ENCODE peak calls at places on chromosomes 3 and 15, in four cellular contexts. One of them, this sample, is unnamed.

GRCh38 chr3:52769786-52770445 is 824 bp downstream of the NEK4 start:
- DNase-seq in CD8-positive, alpha-beta T cell: no peak
- DNase-seq in fibroblast of mammary gland: peak; percentile 11
- DNase-seq in type B pancreatic cell: no peak
- DNase-seq in this sample: no peak

GRCh38 chr15:98787936-98788757 is 139.8 kb downstream of the IGF1R start:
- DNase-seq in CD8-positive, alpha-beta T cell: no peak
- DNase-seq in fibroblast of mammary gland: peak; percentile 32
- DNase-seq in type B pancreatic cell: no peak
- DNase-seq in this sample: no peak

GRCh38 chr3:150319900-150320299 is 88.2 kb upstream of the TSC22D2 start:
- DNase-seq in CD8-positive, alpha-beta T cell: no peak
- DNase-seq in fibroblast of mammary gland: peak; percentile 98
- DNase-seq in type B pancreatic cell: no peak
- DNase-seq in this sample: no peak

GRCh38 chr3:24526640-24527237 is 32.1 kb upstream of the THRB start:
- DNase-seq in CD8-positive, alpha-beta T cell: no peak
- DNase-seq in fibroblast of mammary gland: no peak
- DNase-seq in type B pancreatic cell: no peak
- DNase-seq in this sample: no peak

GRCh38 chr3:169145551-169145950 is 518.0 kb downstream of the MECOM start:
- DNase-seq in CD8-positive, alpha-beta T cell: no peak
- DNase-seq in fibroblast of mammary gland: no peak
- DNase-seq in type B pancreatic cell: no peak
- DNase-seq in this sample: no peak

GRCh38 chr15:90988249-90988648 is 6.1 kb downstream of the PRC1 start:
- DNase-seq in CD8-positive, alpha-beta T cell: no peak
- DNase-seq in fibroblast of mammary gland: no peak
- DNase-seq in type B pancreatic cell: no peak
- DNase-seq in this sample: no peak

GRCh38 chr3:167350245-167350862 is 29.7 kb downstream of the ZBBX start:
- DNase-seq in CD8-positive, alpha-beta T cell: no peak
- DNase-seq in fibroblast of mammary gland: peak; percentile 42
- DNase-seq in type B pancreatic cell: no peak
- DNase-seq in this sample: no peak

GRCh38 chr15:43070893-43071292 is 34.9 kb downstream of the UBR1 start:
- DNase-seq in CD8-positive, alpha-beta T cell: no peak
- DNase-seq in fibroblast of mammary gland: no peak
- DNase-seq in type B pancreatic cell: no peak
- DNase-seq in this sample: no peak

GRCh38 chr3:81565066-81565465 is 196.4 kb downstream of the GBE1 start:
- DNase-seq in CD8-positive, alpha-beta T cell: no peak
- DNase-seq in fibroblast of mammary gland: no peak
- DNase-seq in type B pancreatic cell: no peak
- DNase-seq in this sample: no peak

GRCh38 chr15:34049096-34049495 is 10.1 kb upstream of the AVEN start:
- DNase-seq in CD8-positive, alpha-beta T cell: no peak
- DNase-seq in fibroblast of mammary gland: peak; percentile 66
- DNase-seq in type B pancreatic cell: no peak
- DNase-seq in this sample: no peak

GRCh38 chr15:81002254-81003022 is 1.7 kb downstream of the TLNRD1 start:
- DNase-seq in CD8-positive, alpha-beta T cell: no peak
- DNase-seq in fibroblast of mammary gland: no peak
- DNase-seq in type B pancreatic cell: no peak
- DNase-seq in this sample: no peak

GRCh38 chr3:53078656-53079055 is 32.8 kb upstream of the SFMBT1 start:
- DNase-seq in CD8-positive, alpha-beta T cell: no peak
- DNase-seq in fibroblast of mammary gland: no peak
- DNase-seq in type B pancreatic cell: no peak
- DNase-seq in this sample: no peak

GRCh38 chr3:114299421-114299820 is 5.6 kb downstream of the TIGIT start:
- DNase-seq in CD8-positive, alpha-beta T cell: no peak
- DNase-seq in fibroblast of mammary gland: peak; percentile 12
- DNase-seq in type B pancreatic cell: no peak
- DNase-seq in this sample: no peak

GRCh38 chr3:126376464-126376863 is 18.2 kb upstream of the CFAP100 start:
- DNase-seq in CD8-positive, alpha-beta T cell: no peak
- DNase-seq in fibroblast of mammary gland: no peak
- DNase-seq in type B pancreatic cell: no peak
- DNase-seq in this sample: no peak

GRCh38 chr3:16347548-16347947 is 82.5 kb downstream of the OXNAD1 start:
- DNase-seq in CD8-positive, alpha-beta T cell: no peak
- DNase-seq in fibroblast of mammary gland: no peak
- DNase-seq in type B pancreatic cell: no peak
- DNase-seq in this sample: no peak

GRCh38 chr3:127747066-127747465 is 74.3 kb downstream of the ABTB1 start:
- DNase-seq in CD8-positive, alpha-beta T cell: no peak
- DNase-seq in fibroblast of mammary gland: no peak
- DNase-seq in type B pancreatic cell: no peak
- DNase-seq in this sample: no peak

GRCh38 chr3:111616417-111617105 is 21.4 kb upstream of the ZBED2 start:
- DNase-seq in CD8-positive, alpha-beta T cell: peak; percentile 40
- DNase-seq in fibroblast of mammary gland: no peak
- DNase-seq in type B pancreatic cell: no peak
- DNase-seq in this sample: no peak

GRCh38 chr15:59420986-59421618 is 16.9 kb upstream of the FAM81A start:
- DNase-seq in CD8-positive, alpha-beta T cell: no peak
- DNase-seq in fibroblast of mammary gland: peak; percentile 42
- DNase-seq in type B pancreatic cell: no peak
- DNase-seq in this sample: no peak

GRCh38 chr3:15728766-15729165 is 69.0 kb downstream of the ANKRD28 start:
- DNase-seq in CD8-positive, alpha-beta T cell: no peak
- DNase-seq in fibroblast of mammary gland: peak; percentile 38
- DNase-seq in type B pancreatic cell: no peak
- DNase-seq in this sample: no peak

GRCh38 chr15:76376029-76376428 is 39.5 kb downstream of the ISL2 start:
- DNase-seq in CD8-positive, alpha-beta T cell: no peak
- DNase-seq in fibroblast of mammary gland: no peak
- DNase-seq in type B pancreatic cell: no peak
- DNase-seq in this sample: no peak

GRCh38 chr3:66675383-66675782 is 174.6 kb upstream of the LRIG1 start:
- DNase-seq in CD8-positive, alpha-beta T cell: no peak
- DNase-seq in fibroblast of mammary gland: no peak
- DNase-seq in type B pancreatic cell: no peak
- DNase-seq in this sample: no peak

GRCh38 chr15:98421419-98422085 is 226.8 kb upstream of the IGF1R start:
- DNase-seq in CD8-positive, alpha-beta T cell: peak; percentile 57
- DNase-seq in fibroblast of mammary gland: peak; percentile 25
- DNase-seq in type B pancreatic cell: peak; percentile 89
- DNase-seq in this sample: peak; percentile 89

GRCh38 chr3:118187221-118187620 is 847.4 kb downstream of the IGSF11 start:
- DNase-seq in CD8-positive, alpha-beta T cell: no peak
- DNase-seq in fibroblast of mammary gland: no peak
- DNase-seq in type B pancreatic cell: no peak
- DNase-seq in this sample: no peak

GRCh38 chr3:122609798-122610559 is 32.5 kb downstream of the PARP15 start:
- DNase-seq in CD8-positive, alpha-beta T cell: no peak
- DNase-seq in fibroblast of mammary gland: peak; percentile 94
- DNase-seq in type B pancreatic cell: no peak
- DNase-seq in this sample: no peak

GRCh38 chr3:37031115-37031682 is 37.9 kb downstream of the MLH1 start:
- DNase-seq in CD8-positive, alpha-beta T cell: no peak
- DNase-seq in fibroblast of mammary gland: peak; percentile 30
- DNase-seq in type B pancreatic cell: no peak
- DNase-seq in this sample: no peak

GRCh38 chr3:135311699-135312098 is 516.6 kb downstream of the EPHB1 start:
- DNase-seq in CD8-positive, alpha-beta T cell: no peak
- DNase-seq in fibroblast of mammary gland: no peak
- DNase-seq in type B pancreatic cell: no peak
- DNase-seq in this sample: no peak

GRCh38 chr3:58752168-58752567 is 85.6 kb upstream of the FAM3D start:
- DNase-seq in CD8-positive, alpha-beta T cell: no peak
- DNase-seq in fibroblast of mammary gland: no peak
- DNase-seq in type B pancreatic cell: no peak
- DNase-seq in this sample: no peak

GRCh38 chr3:71185733-71186455 is 397.6 kb downstream of the FOXP1 start:
- DNase-seq in CD8-positive, alpha-beta T cell: peak; percentile 13
- DNase-seq in fibroblast of mammary gland: peak; percentile 57
- DNase-seq in type B pancreatic cell: no peak
- DNase-seq in this sample: no peak

GRCh38 chr15:55858661-55859060 is 115.7 kb upstream of the PRTG start:
- DNase-seq in CD8-positive, alpha-beta T cell: no peak
- DNase-seq in fibroblast of mammary gland: peak; percentile 49
- DNase-seq in type B pancreatic cell: no peak
- DNase-seq in this sample: no peak

GRCh38 chr15:41936649-41937567 is 35.4 kb downstream of the EHD4 start:
- DNase-seq in CD8-positive, alpha-beta T cell: peak; percentile 59
- DNase-seq in fibroblast of mammary gland: no peak
- DNase-seq in type B pancreatic cell: no peak
- DNase-seq in this sample: no peak

GRCh38 chr15:74956648-74957300 is at the start of gene RPP25:
- DNase-seq in CD8-positive, alpha-beta T cell: peak; percentile 62
- DNase-seq in fibroblast of mammary gland: peak; percentile 81
- DNase-seq in type B pancreatic cell: peak; percentile 81
- DNase-seq in this sample: peak; percentile 91

GRCh38 chr15:74957301-74958035 is 896 bp upstream of the RPP25 start:
- DNase-seq in CD8-positive, alpha-beta T cell: no peak
- DNase-seq in fibroblast of mammary gland: peak; percentile 39
- DNase-seq in type B pancreatic cell: no peak
- DNase-seq in this sample: no peak

GRCh38 chr15:74954515-74954914 is 2.1 kb downstream of the RPP25 start:
- DNase-seq in CD8-positive, alpha-beta T cell: no peak
- DNase-seq in fibroblast of mammary gland: peak; percentile 25
- DNase-seq in type B pancreatic cell: no peak
- DNase-seq in this sample: no peak

GRCh38 chr15:74955017-74955416 is 1.6 kb downstream of the RPP25 start:
- DNase-seq in CD8-positive, alpha-beta T cell: no peak
- DNase-seq in fibroblast of mammary gland: no peak
- DNase-seq in type B pancreatic cell: no peak
- DNase-seq in this sample: no peak

DNA sequence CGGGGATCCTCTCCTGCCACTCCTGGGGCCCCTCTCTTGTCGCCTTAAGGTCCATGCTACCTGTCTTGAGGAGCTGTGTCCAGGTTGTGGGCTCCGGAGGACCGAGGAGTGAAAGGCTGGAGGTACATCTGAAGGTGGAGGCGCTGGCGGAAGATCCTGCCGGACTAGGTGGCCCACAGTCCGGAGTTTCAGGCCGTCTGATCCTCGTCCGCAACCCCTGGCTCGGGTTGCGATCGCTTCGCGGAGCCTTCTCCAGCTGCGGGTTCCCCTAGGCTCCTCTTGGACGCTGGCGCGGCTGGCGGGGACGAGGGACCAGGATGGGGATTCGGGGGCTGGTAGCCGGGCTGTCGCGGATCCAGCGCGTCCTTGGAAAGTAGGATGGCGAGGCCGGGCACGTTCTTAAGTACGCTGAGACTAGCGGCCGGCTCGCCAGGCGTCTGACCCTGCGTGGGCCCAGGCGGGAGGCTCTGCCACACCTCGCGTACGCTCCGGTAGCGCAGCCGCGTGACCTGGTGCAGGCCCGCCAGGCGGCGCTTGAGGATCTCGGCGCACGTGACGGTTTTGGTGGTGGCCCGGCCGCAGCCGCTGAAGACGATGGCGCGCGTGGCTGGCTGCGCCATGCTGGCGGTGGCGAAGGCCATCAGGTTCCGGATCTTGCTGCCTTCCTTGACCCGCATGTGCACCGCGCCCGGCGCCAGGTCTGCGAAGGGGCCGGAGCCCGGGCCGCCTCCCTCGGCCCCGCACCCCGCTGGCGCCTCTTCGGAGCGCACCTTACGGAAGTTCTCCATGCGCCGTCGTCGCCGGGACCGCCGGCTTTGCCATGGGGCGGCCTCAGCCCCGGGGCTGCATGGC is 550 bp downstream of the RPP25 start:
- DNase-seq in CD8-positive, alpha-beta T cell: peak; percentile 45
- DNase-seq in fibroblast of mammary gland: peak; percentile 64
- DNase-seq in type B pancreatic cell: peak; percentile 82
- DNase-seq in this sample: peak; percentile 92
- TF ChIP-seq CTCF in CD8-positive, alpha-beta T cell: no peak
- TF ChIP-seq CTCF in fibroblast of mammary gland: no peak
- TF ChIP-seq CTCF in type B pancreatic cell: peak; percentile 63
- TF ChIP-seq CTCF in this sample: peak; percentile 64

DNA sequence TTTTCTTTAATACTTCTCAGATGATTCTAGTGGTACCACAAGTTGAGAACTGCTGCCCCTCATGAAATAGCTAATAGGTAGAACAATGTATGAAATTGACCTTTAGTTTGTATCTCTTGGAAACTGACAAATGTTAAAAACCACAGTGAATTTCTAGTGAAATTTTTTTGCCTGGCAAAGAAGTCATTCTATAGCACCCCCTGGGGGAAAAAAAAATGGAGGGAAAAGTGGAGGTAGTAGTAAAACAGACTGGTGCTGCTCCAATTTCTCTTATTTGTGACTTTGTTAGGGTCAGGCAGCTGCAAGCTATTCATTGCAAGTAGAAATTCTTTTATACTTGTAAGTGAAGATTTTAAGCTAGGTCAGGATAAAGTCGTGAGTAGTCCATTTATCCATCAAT is 605.0 kb downstream of the NLGN1 start:
- DNase-seq in CD8-positive, alpha-beta T cell: no peak
- DNase-seq in fibroblast of mammary gland: peak; percentile 13
- DNase-seq in type B pancreatic cell: no peak
- DNase-seq in this sample: no peak
- TF ChIP-seq CTCF in CD8-positive, alpha-beta T cell: no peak
- TF ChIP-seq CTCF in fibroblast of mammary gland: peak; percentile 23
- TF ChIP-seq CTCF in type B pancreatic cell: peak; percentile 52
- TF ChIP-seq CTCF in this sample: peak; percentile 37

DNA sequence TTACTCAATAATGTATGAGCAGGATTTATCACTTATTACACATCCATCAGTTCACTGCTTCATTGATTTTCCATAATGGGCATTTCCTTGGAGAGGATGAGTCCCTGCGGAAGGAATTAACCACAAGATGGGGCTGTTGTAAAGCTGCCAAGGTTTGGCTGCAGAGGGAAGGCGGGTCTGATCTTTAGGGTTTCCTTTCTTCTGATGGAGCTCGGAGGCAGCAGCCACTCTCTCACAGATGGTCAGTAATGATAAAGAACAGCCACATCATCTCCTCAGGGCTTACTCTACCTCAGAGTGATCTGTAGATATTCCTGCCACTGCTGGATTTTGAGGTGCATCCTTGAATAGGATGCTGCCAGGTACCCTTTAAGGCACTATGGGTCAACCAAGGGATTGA is 115.2 kb downstream of the USP13 start:
- DNase-seq in CD8-positive, alpha-beta T cell: no peak
- DNase-seq in fibroblast of mammary gland: peak; percentile 80
- DNase-seq in type B pancreatic cell: no peak
- DNase-seq in this sample: no peak
- TF ChIP-seq CTCF in CD8-positive, alpha-beta T cell: no peak
- TF ChIP-seq CTCF in fibroblast of mammary gland: peak; percentile 72
- TF ChIP-seq CTCF in type B pancreatic cell: peak; percentile 76
- TF ChIP-seq CTCF in this sample: peak; percentile 76

GRCh38 chr3:51390600-51391074 is 448 bp upstream of the RBM15B start:
- DNase-seq in CD8-positive, alpha-beta T cell: no peak
- DNase-seq in fibroblast of mammary gland: no peak
- DNase-seq in type B pancreatic cell: no peak
- DNase-seq in this sample: no peak

GRCh38 chr3:51392301-51393095 is 1.4 kb downstream of the RBM15B start:
- DNase-seq in CD8-positive, alpha-beta T cell: no peak
- DNase-seq in fibroblast of mammary gland: no peak
- DNase-seq in type B pancreatic cell: no peak
- DNase-seq in this sample: no peak

GRCh38 chr3:51390186-51390585 is 899 bp upstream of the RBM15B start:
- DNase-seq in CD8-positive, alpha-beta T cell: no peak
- DNase-seq in fibroblast of mammary gland: no peak
- DNase-seq in type B pancreatic cell: no peak
- DNase-seq in this sample: no peak

GRCh38 chr3:51391566-51392300 is 648 bp downstream of the RBM15B start:
- DNase-seq in CD8-positive, alpha-beta T cell: no peak
- DNase-seq in fibroblast of mammary gland: peak; percentile 28
- DNase-seq in type B pancreatic cell: no peak
- DNase-seq in this sample: no peak

GRCh38 chr3:51391075-51391565 is at the start of gene RBM15B:
- DNase-seq in CD8-positive, alpha-beta T cell: peak; percentile 96
- DNase-seq in fibroblast of mammary gland: peak; percentile 95
- DNase-seq in type B pancreatic cell: peak; percentile 99
- DNase-seq in this sample: peak; percentile 99
- TF ChIP-seq CTCF in CD8-positive, alpha-beta T cell: peak; percentile 70
- TF ChIP-seq CTCF in fibroblast of mammary gland: peak; percentile 66
- TF ChIP-seq CTCF in type B pancreatic cell: peak; percentile 91
- TF ChIP-seq CTCF in this sample: peak; percentile 95

This sample was measured in osteocyte.